ENCODE peak calls at places on chromosomes 12 and 14, in six cellular contexts. K, M, C, P, H and J are unnamed samples.

GRCh38 chr12:563250-563781 is 99.9 kb downstream of the NINJ2 start:
- DNase-seq in K (peak; percentile 65), H (no peak), P (peak; percentile 39), C (no peak), M (no peak), J (no peak)

GRCh38 chr12:95789126-95790024 is 1.2 kb downstream of the NTN4 start:
- DNase-seq in C (no peak), M (peak; percentile 16), K (no peak), P (no peak), H (peak; percentile 39), J (no peak)

GRCh38 chr12:89179983-89180382 is 172.3 kb downstream of the DUSP6 start:
- DNase-seq in P (no peak), K (no peak), C (peak; percentile 65), H (peak; percentile 91), M (no peak), J (peak; percentile 75)

GRCh38 chr12:52945389-52946232 is 3.3 kb upstream of the KRT18 start:
- DNase-seq in P (no peak), C (peak; percentile 88), K (no peak), H (peak; percentile 54), M (no peak), J (peak; percentile 59)

GRCh38 chr12:103930787-103931536 is 752 bp downstream of the HSP90B1 start:
- DNase-seq in H (peak; percentile 39), P (no peak), C (peak; percentile 27), M (peak; percentile 6), K (no peak), J (peak; percentile 33)

GRCh38 chr14:89365071-89365801 is 51.8 kb downstream of the FOXN3 start:
- DNase-seq in C (no peak), M (no peak), H (peak; percentile 68), K (peak; percentile 40), P (no peak), J (peak; percentile 35)

GRCh38 chr14:30990766-30991165 is 34.7 kb upstream of the AP4S1 start:
- DNase-seq in H (no peak), K (no peak), M (no peak), P (no peak), C (no peak), J (no peak)

GRCh38 chr14:54828031-54828430 is 74.6 kb downstream of the GCH1 start:
- DNase-seq in M (no peak), H (no peak), C (no peak), P (no peak), K (no peak), J (no peak)

GRCh38 chr14:23454445-23454856 is 15.1 kb upstream of the NGDN start:
- DNase-seq in K (no peak), M (no peak), H (no peak), P (no peak), C (no peak), J (no peak)

GRCh38 chr14:105070760-105071137 is 5.5 kb upstream of the GPR132 start:
- DNase-seq in M (no peak), H (no peak), P (no peak), K (no peak), C (no peak), J (no peak)

GRCh38 chr12:77761286-77761685 is 69.4 kb upstream of the NAV3 start:
- DNase-seq in H (no peak), K (no peak), C (no peak), M (no peak), P (no peak), J (no peak)

GRCh38 chr14:75487155-75487671 is 35.1 kb upstream of the BATF start:
- DNase-seq in K (peak; percentile 43), C (no peak), P (no peak), M (no peak), H (no peak), J (peak; percentile 5)

GRCh38 chr12:57342207-57342691 is 88.6 kb downstream of the R3HDM2 start:
- DNase-seq in P (no peak), M (peak; percentile 20), H (no peak), C (no peak), K (no peak), J (peak; percentile 38)

GRCh38 chr12:56800221-56800620 is 37.1 kb downstream of the HSD17B6 start:
- DNase-seq in H (no peak), P (no peak), K (no peak), C (no peak), M (no peak), J (no peak)

GRCh38 chr14:70186826-70187483 is 1.8 kb downstream of the SLC8A3 start:
- DNase-seq in H (peak; percentile 19), K (no peak), P (no peak), C (no peak), M (no peak), J (no peak)

GRCh38 chr12:112938751-112939150 is 477 bp downstream of the OAS3 start:
- DNase-seq in K (no peak), H (peak; percentile 20), P (no peak), M (no peak), C (no peak), J (no peak)

GRCh38 chr14:68015356-68016242 is 196.0 kb downstream of the RAD51B start:
- DNase-seq in M (no peak), K (no peak), H (no peak), P (no peak), C (no peak), J (no peak)

GRCh38 chr14:42378274-42378673 is 771.6 kb downstream of the LRFN5 start:
- DNase-seq in K (no peak), H (no peak), P (no peak), M (no peak), C (no peak), J (no peak)

GRCh38 chr12:12282761-12283160 is 15.9 kb upstream of the LRP6 start:
- DNase-seq in C (no peak), P (no peak), K (no peak), M (no peak), H (peak; percentile 28), J (no peak)

GRCh38 chr12:81598205-81598604 is 160.9 kb downstream of the PPFIA2 start:
- DNase-seq in C (no peak), M (no peak), H (no peak), P (no peak), K (no peak), J (no peak)

GRCh38 chr12:117100251-117100650 is 1.0 kb upstream of the TESC start:
- DNase-seq in C (no peak), H (peak; percentile 59), K (no peak), P (no peak), M (no peak), J (no peak)

GRCh38 chr14:76938092-76938500 is 90.4 kb downstream of the IRF2BPL start:
- DNase-seq in C (no peak), P (no peak), M (no peak), H (no peak), K (no peak), J (no peak)

GRCh38 chr14:99571303-99571986 is 32.6 kb downstream of the CCDC85C start:
- DNase-seq in P (no peak), K (no peak), C (peak; percentile 58), M (no peak), H (no peak), J (no peak)